ENCODE peak calls at places on chromosomes 4 and X, in five cellular contexts. P, W, F, D and E are unnamed samples. For H3K4me1, the result is how much of the 10 kb centered on the place peaks cover.

GRCh38 chr4:76430519-76431388 is 4.3 kb upstream of the SHROOM3 start:
- DNase-seq in P (peak), W (peak), F (peak), D (peak), E (peak)

GRCh38 chr4:37455301-37456062 is 210.9 kb downstream of the NWD2 start:
- DNase-seq in P (no peak), W (no peak), F (no peak), D (no peak), E (no peak)

GRCh38 chr4:185201983-185202962 is 1.5 kb downstream of the CFAP97 start:
- DNase-seq in P (peak), W (no peak), F (peak), D (peak), E (no peak)

GRCh38 chr4:185847352-185848078 is 35.5 kb upstream of the SORBS2 start:
- DNase-seq in P (no peak), W (no peak), F (peak), D (no peak), E (no peak)

GRCh38 chr4:128675083-128675482 is 134.4 kb upstream of the JADE1 start:
- DNase-seq in P (peak), W (peak), F (no peak), D (no peak), E (no peak)

GRCh38 chr4:1414831-1415680 is 8.8 kb upstream of the NKX1-1 start:
- DNase-seq in P (no peak), W (no peak), F (peak), D (no peak), E (no peak)

GRCh38 chrX:2500681-2501151 is at the start of the genes DHRSX and ZBED1:
- DNase-seq in P (peak), W (peak), F (no peak), D (peak), E (no peak)

GRCh38 chr4:3010998-3011397 is 47.6 kb downstream of the GRK4 start:
- DNase-seq in P (no peak), W (no peak), F (no peak), D (no peak), E (no peak)

GRCh38 chr4:177611974-177612664 is 169.9 kb upstream of the AGA start:
- DNase-seq in P (no peak), W (no peak), F (no peak), D (no peak), E (no peak)

GRCh38 chr4:8230891-8231290 is 31.8 kb downstream of the SH3TC1 start:
- DNase-seq in P (no peak), W (no peak), F (no peak), D (no peak), E (no peak)

GRCh38 chr4:54961357-54961975 is 163.9 kb downstream of the KDR start:
- DNase-seq in P (peak), W (peak), F (peak), D (peak), E (peak)

GRCh38 chr4:163243297-163243981 is 76.7 kb upstream of the NAF1 start:
- DNase-seq in P (no peak), W (no peak), F (no peak), D (no peak), E (no peak)

GRCh38 chr4:1004557-1005485 is 6.6 kb upstream of the FGFRL1 start:
- DNase-seq in P (no peak), W (no peak), F (no peak), D (no peak), E (no peak)

GRCh38 chr4:45897934-45898585 is 225.8 kb downstream of the GABRG1 start:
- DNase-seq in P (no peak), W (peak), F (no peak), D (no peak), E (no peak)

GRCh38 chr4:173490817-173491518 is 39.1 kb downstream of the HAND2 start:
- DNase-seq in P (no peak), W (no peak), F (no peak), D (no peak), E (no peak)

GRCh38 chr4:39975488-39976089 is 2.1 kb downstream of the PDS5A start:
- DNase-seq in P (no peak), W (no peak), F (no peak), D (no peak), E (no peak)

GRCh38 chr4:182197611-182198010 is 45.6 kb upstream of the TENM3 start:
- DNase-seq in P (no peak), W (no peak), F (no peak), D (no peak), E (no peak)

GRCh38 chrX:24241822-24242648 is 71.8 kb downstream of the SUPT20HL2 start:
- DNase-seq in P (peak), W (peak), F (peak), D (peak), E (no peak)

GRCh38 chr4:54683616-54684346 is 26.0 kb downstream of the KIT start:
- DNase-seq in P (peak), W (peak), F (peak), D (peak), E (peak)

GRCh38 chr4:184347251-184348239 is 126.8 kb downstream of the IRF2 start:
- DNase-seq in P (peak), W (peak), F (peak), D (peak), E (no peak)

GRCh38 chr4:23333556-23333945 is 556.3 kb downstream of the PPARGC1A start:
- DNase-seq in P (no peak), W (no peak), F (no peak), D (no peak), E (no peak)

GRCh38 chrX:86806786-86807185 is 658.5 kb downstream of the DACH2 start:
- DNase-seq in P (peak), W (peak), F (peak), D (peak), E (no peak)

GRCh38 chr4:80206541-80207171 is 9.4 kb downstream of the PRDM8 start:
- DNase-seq in P (no peak), W (no peak), F (peak), D (no peak), E (no peak)

GRCh38 chr4:40065010-40065409 is 8.4 kb downstream of the N4BP2 start:
- DNase-seq in P (no peak), W (no peak), F (no peak), D (no peak), E (no peak)

GRCh38 chrX:44744828-44745227 is 99.0 kb upstream of the DUSP21 start:
- DNase-seq in P (no peak), W (no peak), F (no peak), D (no peak), E (no peak)

GRCh38 chr4:88382621-88383020 is 4.0 kb downstream of the HERC6 start:
- DNase-seq in P (no peak), W (peak), F (no peak), D (no peak), E (no peak)

GRCh38 chrX:19046343-19047215 is 62.7 kb upstream of the PHKA2 start:
- DNase-seq in P (no peak), W (no peak), F (no peak), D (no peak), E (peak)

GRCh38 chrX:154354013-154354412 is 20.4 kb downstream of the FLNA start:
- DNase-seq in P (no peak), W (no peak), F (no peak), D (no peak), E (no peak)

GRCh38 chr4:168551211-168551610 is 54.4 kb downstream of the PALLD start:
- DNase-seq in P (no peak), W (no peak), F (no peak), D (no peak), E (no peak)

GRCh38 chrX:70398899-70399298 is 24.2 kb upstream of the GDPD2 start:
- DNase-seq in P (peak), W (no peak), F (no peak), D (no peak), E (no peak)

GRCh38 chrX:149511081-149511480 is 6.0 kb upstream of the IDS start:
- DNase-seq in P (no peak), W (no peak), F (no peak), D (no peak), E (peak)

GRCh38 chr4:165133150-165133549 is 20.5 kb upstream of the TMEM192 start:
- DNase-seq in P (peak), W (no peak), F (no peak), D (no peak), E (no peak)

GRCh38 chr4:8777320-8778196 is 94.1 kb downstream of the HMX1 start:
- DNase-seq in P (no peak), W (no peak), F (no peak), D (no peak), E (no peak)

GRCh38 chr4:26076000-26076587 is 162.1 kb downstream of the SMIM20 start:
- DNase-seq in P (no peak), W (no peak), F (no peak), D (no peak), E (no peak)

GRCh38 chr4:52958232-52958631 is 96.1 kb downstream of the RASL11B start:
- DNase-seq in P (no peak), W (no peak), F (no peak), D (no peak), E (no peak)

GRCh38 chr4:116926631-116927295 is 158.6 kb downstream of the TRAM1L1 start:
- DNase-seq in P (no peak), W (no peak), F (peak), D (no peak), E (no peak)

GRCh38 chrX:1323315-1323714 is 13.3 kb upstream of the IL3RA start:
- DNase-seq in P (peak), W (peak), F (peak), D (peak), E (peak)

GRCh38 chrX:65871671-65872311 is 168.1 kb downstream of the VSIG4 start:
- DNase-seq in P (peak), W (peak), F (peak), D (peak), E (peak)

GRCh38 chrX:65862638-65863037 is 177.2 kb downstream of the VSIG4 start:
- DNase-seq in P (no peak), W (no peak), F (no peak), D (no peak), E (no peak)

GRCh38 chrX:65866762-65867161 is 173.1 kb downstream of the VSIG4 start:
- DNase-seq in P (no peak), W (no peak), F (no peak), D (no peak), E (no peak)

GRCh38 chrX:65866146-65866545 is 173.7 kb downstream of the VSIG4 start:
- DNase-seq in P (no peak), W (peak), F (no peak), D (no peak), E (no peak)
- TF ChIP-seq EZH2phosphoT487 in P (no peak), W (no peak), F (no peak), D (no peak), E (no peak)

GRCh38 chr4:87019243-87019817 is 84.5 kb downstream of the AFF1 start:
- DNase-seq in P (no peak), W (no peak), F (no peak), D (no peak), E (no peak)
- H3K4me1 ChIP-seq in P (half or more), W (under half), F (under half), D (under half), E (under half)

GRCh38 chr4:33709247-33709646 is 2535.1 kb downstream of the ARAP2 start:
- DNase-seq in P (no peak), W (no peak), F (no peak), D (no peak), E (no peak)
- TF ChIP-seq EZH2phosphoT487 in P (no peak), W (no peak), F (no peak), D (no peak), E (no peak)

GRCh38 chr4:16685536-16685935 is 212.9 kb downstream of the LDB2 start:
- DNase-seq in P (no peak), W (no peak), F (no peak), D (no peak), E (no peak)

GRCh38 chr4:16687845-16688244 is 210.6 kb downstream of the LDB2 start:
- DNase-seq in P (no peak), W (no peak), F (no peak), D (no peak), E (no peak)

GRCh38 chr4:16684083-16684482 is 214.4 kb downstream of the LDB2 start:
- DNase-seq in P (no peak), W (no peak), F (no peak), D (no peak), E (no peak)

GRCh38 chr4:16686195-16686594 is 212.2 kb downstream of the LDB2 start:
- DNase-seq in P (no peak), W (no peak), F (no peak), D (no peak), E (no peak)

DNA sequence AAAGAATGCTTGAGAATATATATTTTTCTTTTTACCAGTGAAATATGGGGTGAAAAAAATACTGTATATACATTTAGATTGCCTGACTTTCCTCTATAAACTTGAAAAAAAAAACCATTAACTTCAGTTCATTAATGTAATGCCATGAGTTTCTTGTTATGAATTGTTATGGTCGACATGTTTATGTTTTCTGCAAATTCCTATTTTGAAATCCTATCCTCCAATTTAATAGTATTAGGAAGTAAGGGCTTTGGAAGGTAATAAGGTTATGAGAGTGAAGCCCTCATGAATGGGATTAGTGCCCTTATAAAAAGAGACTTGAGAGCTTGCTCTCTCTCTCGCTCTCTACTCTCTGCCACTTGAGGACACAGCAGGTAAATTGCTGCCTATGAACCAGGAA is 211.4 kb downstream of the LDB2 start:
- DNase-seq in P (no peak), W (no peak), F (no peak), D (no peak), E (no peak)
- H3K4me1 ChIP-seq in P (under half), W (under half), F (under half), D (under half), E (under half)

DNA sequence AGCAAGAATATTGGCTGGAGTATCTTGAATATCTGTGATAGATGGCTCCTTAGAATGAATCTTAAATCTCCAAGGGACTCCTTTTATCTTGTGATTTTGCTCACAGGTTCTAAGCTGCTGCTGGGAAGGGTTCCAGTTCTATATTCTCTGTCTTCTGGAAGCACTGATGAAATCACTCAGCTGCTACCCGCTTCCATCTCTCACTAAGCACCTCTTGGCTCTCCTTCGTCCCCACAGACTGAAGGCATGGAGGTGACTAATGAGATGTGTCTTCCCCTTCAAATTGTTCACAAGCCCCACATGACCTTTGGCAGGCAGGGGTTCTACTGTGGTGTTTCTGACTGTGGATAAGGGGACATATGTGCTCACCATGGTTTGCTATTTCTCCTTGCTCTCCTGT is 75.9 kb downstream of the C4orf51 start:
- DNase-seq in P (no peak), W (no peak), F (no peak), D (no peak), E (no peak)
- TF ChIP-seq EZH2phosphoT487 in P (no peak), W (no peak), F (no peak), D (no peak), E (no peak)

GRCh38 chr4:101597204-101597603 is 193.3 kb upstream of the BANK1 start:
- DNase-seq in P (peak), W (peak), F (peak), D (no peak), E (no peak)

GRCh38 chr4:101600287-101600686 is 190.2 kb upstream of the BANK1 start:
- DNase-seq in P (no peak), W (no peak), F (no peak), D (no peak), E (no peak)

GRCh38 chr4:101594588-101594987 is 195.9 kb upstream of the BANK1 start:
- DNase-seq in P (no peak), W (no peak), F (no peak), D (no peak), E (no peak)

GRCh38 chr4:101596786-101597185 is 193.7 kb upstream of the BANK1 start:
- DNase-seq in P (peak), W (peak), F (no peak), D (no peak), E (no peak)

GRCh38 chr4:101599620-101600019 is 190.9 kb upstream of the BANK1 start:
- DNase-seq in P (no peak), W (no peak), F (no peak), D (no peak), E (no peak)
- H3K4me1 ChIP-seq in P (under half), W (under half), F (under half), D (under half), E (under half)

GRCh38 chr4:102610007-102610406 is 108.8 kb downstream of the NFKB1 start:
- DNase-seq in P (peak), W (no peak), F (no peak), D (no peak), E (no peak)

GRCh38 chr4:102612195-102612594 is 111.0 kb downstream of the NFKB1 start:
- DNase-seq in P (no peak), W (no peak), F (no peak), D (no peak), E (no peak)

GRCh38 chr4:102614801-102615200 is 113.6 kb downstream of the NFKB1 start:
- DNase-seq in P (no peak), W (no peak), F (peak), D (no peak), E (no peak)

GRCh38 chr4:102610476-102610875 is 109.3 kb downstream of the NFKB1 start:
- DNase-seq in P (no peak), W (no peak), F (peak), D (no peak), E (no peak)

GRCh38 chr4:102612824-102613366 is 111.7 kb downstream of the NFKB1 start:
- DNase-seq in P (no peak), W (peak), F (no peak), D (no peak), E (no peak)
- TF ChIP-seq EZH2phosphoT487 in P (no peak), W (no peak), F (no peak), D (no peak), E (no peak)

DNA sequence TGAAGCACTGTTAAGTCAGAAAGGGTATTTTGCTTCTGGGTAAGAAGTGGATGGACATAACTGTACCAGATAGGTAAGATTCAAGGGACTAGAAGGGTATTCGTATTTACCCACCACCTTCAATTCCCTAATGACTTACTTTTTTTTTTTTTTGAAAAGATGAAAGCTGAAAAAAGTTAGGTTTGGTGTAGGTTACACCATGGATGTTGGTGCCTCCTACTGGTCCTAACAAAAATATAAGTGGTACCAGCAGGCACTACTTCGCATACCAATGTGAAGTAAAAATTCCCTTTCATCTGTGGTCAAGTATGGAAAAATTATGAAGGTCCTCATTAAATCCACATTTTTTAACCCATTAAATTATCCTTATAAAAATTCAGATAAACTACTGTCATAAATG is 7.2 kb downstream of the ANKRD17 start:
- DNase-seq in P (no peak), W (no peak), F (peak), D (no peak), E (no peak)
- H3K4me1 ChIP-seq in P (under half), W (under half), F (under half), D (under half), E (under half)

DNA sequence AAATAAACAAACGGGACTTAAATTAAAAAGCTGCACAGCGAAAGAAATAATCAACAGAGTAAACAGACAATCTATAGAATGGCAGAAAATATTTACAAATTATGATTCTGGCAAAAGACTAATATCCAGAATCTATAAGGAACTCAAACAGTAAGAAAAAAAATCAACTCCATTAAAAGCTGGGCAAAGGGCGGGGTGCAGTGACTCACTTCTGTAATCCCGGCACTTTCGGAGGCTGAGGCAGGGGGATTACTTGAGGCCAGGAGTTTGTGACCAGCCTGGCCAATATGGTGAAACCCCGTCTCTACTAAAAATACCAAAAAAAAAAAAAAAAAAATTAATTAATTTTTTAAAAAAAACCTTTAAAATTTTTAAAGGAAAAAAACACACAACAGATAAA is 109.0 kb downstream of the ATP11C start:
- DNase-seq in P (no peak), W (no peak), F (no peak), D (no peak), E (no peak)
- TF ChIP-seq EZH2phosphoT487 in P (no peak), W (no peak), F (no peak), D (no peak), E (no peak)